ENCODE peak calls at places on chromosomes 1 and 21, in seven cellular contexts. N, K, A, P, X, B and T are unnamed samples.

GRCh38 chr1:116673935-116674630 is 6.5 kb upstream of the IGSF3 start:
- DNase-seq in N (no peak), A (no peak), P (no peak), X (no peak), B (no peak), K (no peak), T (no peak)

GRCh38 chr1:209889077-209889418 is 49.0 kb upstream of the SYT14 start:
- DNase-seq in B (no peak), N (no peak), A (no peak), X (no peak), P (no peak), K (no peak), T (no peak)

GRCh38 chr1:3219005-3219724 is 150.2 kb downstream of the PRDM16 start:
- DNase-seq in B (no peak), N (no peak), X (peak), P (peak), K (peak), A (no peak), T (peak)

GRCh38 chr1:206554201-206554600 is 46.9 kb downstream of the RASSF5 start:
- DNase-seq in N (no peak), P (no peak), B (no peak), K (no peak), X (no peak), A (no peak), T (no peak)

GRCh38 chr1:9371391-9371935 is 78.8 kb downstream of the SPSB1 start:
- DNase-seq in N (no peak), K (no peak), X (no peak), P (peak), A (no peak), B (peak), T (peak)

GRCh38 chr1:74717626-74718025 is 15.2 kb downstream of the CRYZ start:
- DNase-seq in A (no peak), B (no peak), K (no peak), P (no peak), N (no peak), X (no peak), T (no peak)

GRCh38 chr21:45539796-45540600 is 2.2 kb downstream of the SLC19A1 start:
- DNase-seq in B (no peak), N (no peak), A (no peak), X (no peak), K (no peak), P (no peak), T (no peak)

GRCh38 chr1:59549067-59549837 is 252.4 kb downstream of the FGGY start:
- DNase-seq in B (no peak), X (no peak), N (no peak), P (no peak), A (no peak), K (no peak), T (no peak)

GRCh38 chr21:22200378-22201092 is 1202.3 kb downstream of the NCAM2 start:
- DNase-seq in N (no peak), K (no peak), P (peak), B (no peak), X (no peak), A (no peak), T (no peak)

GRCh38 chr1:91647061-91647460 is 146.4 kb downstream of the CDC7 start:
- DNase-seq in X (no peak), B (no peak), N (no peak), K (no peak), A (no peak), P (no peak), T (no peak)

GRCh38 chr1:185539277-185539943 is 194.8 kb upstream of the HMCN1 start:
- DNase-seq in X (no peak), P (no peak), A (no peak), N (no peak), K (no peak), B (no peak), T (peak)

GRCh38 chr1:57404914-57405313 is 18.9 kb downstream of the DAB1 start:
- DNase-seq in N (no peak), X (no peak), K (no peak), A (no peak), B (no peak), P (no peak), T (peak)

GRCh38 chr1:204334455-204334854 is 25.3 kb downstream of the PLEKHA6 start:
- DNase-seq in B (no peak), A (no peak), P (no peak), K (no peak), X (no peak), N (no peak), T (no peak)

GRCh38 chr1:174775621-174776020 is 224.1 kb upstream of the CACYBP start:
- DNase-seq in P (no peak), B (no peak), A (no peak), N (no peak), K (no peak), X (no peak), T (peak)

GRCh38 chr1:234545512-234546386 is 64.2 kb downstream of the IRF2BP2 start:
- DNase-seq in P (no peak), X (no peak), B (peak), N (no peak), K (no peak), A (no peak), T (no peak)

GRCh38 chr1:167467126-167467725 is 51.1 kb downstream of the CD247 start:
- DNase-seq in P (no peak), N (no peak), A (no peak), K (no peak), X (no peak), B (no peak), T (no peak)

GRCh38 chr1:145994391-145995120 is 1.8 kb downstream of the TXNIP start:
- DNase-seq in A (no peak), B (peak), P (no peak), N (no peak), X (no peak), K (no peak), T (no peak)

GRCh38 chr1:228405200-228405978 is 1.2 kb downstream of the TRIM11 start:
- DNase-seq in A (peak), X (no peak), N (no peak), K (no peak), B (no peak), P (no peak), T (peak)

GRCh38 chr1:155859881-155860841 is 794 bp downstream of the SYT11 start:
- DNase-seq in B (peak), K (peak), A (peak), P (peak), X (no peak), N (no peak), T (peak)

DNA sequence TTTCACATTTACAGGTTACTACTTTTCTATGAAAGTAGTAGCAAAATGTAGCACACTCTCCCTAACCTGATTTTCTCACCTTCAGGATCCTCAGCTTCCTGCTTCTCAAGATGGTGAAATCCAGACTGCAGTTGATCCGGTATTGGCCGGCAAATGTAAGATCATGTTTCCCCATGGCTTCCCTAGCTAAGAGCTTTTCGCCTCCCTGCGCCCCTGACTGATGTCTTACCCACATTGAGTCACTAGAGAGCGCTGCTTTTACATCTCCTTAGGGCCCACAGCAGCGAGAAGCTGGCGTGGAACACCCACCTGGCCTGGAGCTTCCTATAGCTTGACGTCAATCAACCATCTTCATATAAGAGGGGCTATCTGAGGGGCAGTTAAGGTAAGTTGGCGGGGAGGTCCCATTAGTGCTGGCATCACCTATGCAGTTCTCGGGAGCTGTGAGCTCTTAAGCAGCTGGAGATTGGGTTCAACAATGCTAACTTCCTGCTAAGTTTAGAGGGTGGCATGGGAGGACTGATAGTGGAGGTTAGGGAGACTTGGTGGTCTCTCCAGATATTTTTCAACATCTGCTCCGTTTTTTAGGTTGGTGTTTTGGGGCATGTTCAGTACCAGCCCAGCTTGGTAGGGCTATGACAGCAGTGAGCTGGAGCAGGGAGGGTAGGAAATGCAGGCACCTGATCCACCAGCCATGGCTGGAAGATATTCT is 5.5 kb downstream of the PTPN7 start:
- DNase-seq in P (peak), X (peak), B (no peak), N (no peak), A (peak), K (peak), T (peak)
- TF ChIP-seq CTCF in P (peak), X (peak), B (no peak), N (peak), A (peak), K (peak), T (peak)

GRCh38 chr1:218330043-218330623 is 15.0 kb upstream of the TGFB2 start:
- DNase-seq in K (no peak), N (no peak), B (no peak), P (peak), X (peak), A (peak), T (peak)
- H3K4me3 ChIP-seq in K (no peak), N (no peak), B (no peak), P (no peak), X (no peak), A (no peak), T (no peak)

GRCh38 chr1:109061183-109061582 is 14.6 kb downstream of the TAF13 start:
- DNase-seq in K (no peak), X (no peak), B (no peak), N (no peak), A (no peak), P (no peak), T (no peak)
- TF ChIP-seq CTCF in K (no peak), X (no peak), B (no peak), N (no peak), A (no peak), P (no peak), T (no peak)

DNA sequence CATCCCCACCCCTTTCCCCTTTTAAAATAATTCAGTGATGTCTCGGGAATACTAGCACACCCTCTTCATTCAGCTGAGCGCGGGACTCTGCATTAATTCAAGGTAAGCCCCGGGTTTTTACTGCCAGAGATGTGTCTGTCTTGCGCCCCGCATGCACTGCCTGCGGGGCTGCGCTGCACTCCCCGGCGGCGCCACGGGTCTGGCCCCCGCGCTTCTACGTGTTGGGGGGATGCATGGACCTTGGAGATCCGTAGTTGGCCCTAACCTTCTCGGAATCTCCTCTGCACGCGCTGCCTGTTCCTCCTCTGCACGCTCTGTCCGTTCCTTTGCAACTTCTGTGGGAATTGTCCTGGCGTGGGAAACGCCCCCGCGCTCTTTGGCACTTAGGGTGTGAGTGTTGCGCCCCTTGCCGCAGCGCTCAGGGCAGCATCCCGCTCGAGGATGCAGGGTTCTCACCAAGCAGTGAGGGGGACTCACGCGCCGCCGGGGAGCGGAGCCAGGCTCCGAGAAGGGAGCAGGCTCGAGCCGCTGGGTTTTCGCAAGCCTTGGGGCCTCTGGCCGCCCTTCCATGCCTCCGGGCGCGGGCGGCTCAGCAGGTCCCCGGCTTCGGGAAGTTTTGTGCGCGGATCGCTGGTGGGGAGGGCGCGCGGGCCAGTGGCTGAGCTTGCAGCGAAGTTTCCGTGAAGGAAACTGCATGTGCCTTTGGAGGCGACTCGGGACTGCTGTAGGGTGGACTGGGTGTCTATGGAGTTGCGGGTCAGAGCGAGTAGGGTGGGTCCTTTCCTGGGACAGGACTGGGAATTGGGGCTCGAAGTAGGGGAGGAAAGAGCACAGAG is 165.1 kb upstream of the CACNA1E start:
- DNase-seq in A (no peak), X (no peak), P (no peak), B (no peak), N (no peak), K (no peak), T (no peak)
- H3K4me3 ChIP-seq in A (no peak), X (no peak), P (no peak), B (no peak), N (no peak), K (no peak), T (no peak)

GRCh38 chr1:77030401-77031100 is 163.3 kb downstream of the ST6GALNAC5 start:
- DNase-seq in K (no peak), N (no peak), P (no peak), X (no peak), A (no peak), B (no peak), T (no peak)

GRCh38 chr1:77027916-77028315 is 160.6 kb downstream of the ST6GALNAC5 start:
- DNase-seq in B (no peak), A (no peak), N (no peak), K (no peak), X (no peak), P (no peak), T (no peak)

GRCh38 chr1:77026640-77027039 is 159.4 kb downstream of the ST6GALNAC5 start:
- DNase-seq in X (no peak), N (no peak), K (no peak), B (no peak), P (no peak), A (no peak), T (no peak)

GRCh38 chr1:77026126-77026525 is 158.8 kb downstream of the ST6GALNAC5 start:
- DNase-seq in N (no peak), K (no peak), A (no peak), B (no peak), X (no peak), P (no peak), T (no peak)

GRCh38 chr1:77031101-77031662 is 163.9 kb downstream of the ST6GALNAC5 start:
- DNase-seq in X (peak), K (no peak), B (no peak), P (peak), N (no peak), A (no peak), T (peak)
- TF ChIP-seq CTCF in X (no peak), K (no peak), B (no peak), P (no peak), N (no peak), A (no peak), T (peak)

GRCh38 chr1:151399890-151400235 is 490 bp downstream of the PSMB4 start:
- DNase-seq in K (no peak), B (peak), P (peak), A (peak), N (no peak), X (no peak), T (peak)

GRCh38 chr1:151401860-151402259 is 2.5 kb downstream of the PSMB4 start:
- DNase-seq in P (no peak), K (no peak), B (no peak), N (no peak), X (no peak), A (no peak), T (no peak)

GRCh38 chr1:151402764-151403163 is 3.4 kb downstream of the PSMB4 start:
- DNase-seq in N (no peak), K (no peak), P (no peak), B (no peak), A (no peak), X (no peak), T (no peak)

GRCh38 chr1:151403612-151404011 is 4.2 kb downstream of the PSMB4 start:
- DNase-seq in X (no peak), A (no peak), B (no peak), K (no peak), N (no peak), P (no peak), T (no peak)

GRCh38 chr1:151401125-151401788 is 1.9 kb downstream of the PSMB4 start:
- DNase-seq in N (no peak), P (peak), A (no peak), B (no peak), X (no peak), K (no peak), T (peak)
- H3K4me3 ChIP-seq in N (no peak), P (no peak), A (peak), B (no peak), X (peak), K (no peak), T (no peak)

DNA sequence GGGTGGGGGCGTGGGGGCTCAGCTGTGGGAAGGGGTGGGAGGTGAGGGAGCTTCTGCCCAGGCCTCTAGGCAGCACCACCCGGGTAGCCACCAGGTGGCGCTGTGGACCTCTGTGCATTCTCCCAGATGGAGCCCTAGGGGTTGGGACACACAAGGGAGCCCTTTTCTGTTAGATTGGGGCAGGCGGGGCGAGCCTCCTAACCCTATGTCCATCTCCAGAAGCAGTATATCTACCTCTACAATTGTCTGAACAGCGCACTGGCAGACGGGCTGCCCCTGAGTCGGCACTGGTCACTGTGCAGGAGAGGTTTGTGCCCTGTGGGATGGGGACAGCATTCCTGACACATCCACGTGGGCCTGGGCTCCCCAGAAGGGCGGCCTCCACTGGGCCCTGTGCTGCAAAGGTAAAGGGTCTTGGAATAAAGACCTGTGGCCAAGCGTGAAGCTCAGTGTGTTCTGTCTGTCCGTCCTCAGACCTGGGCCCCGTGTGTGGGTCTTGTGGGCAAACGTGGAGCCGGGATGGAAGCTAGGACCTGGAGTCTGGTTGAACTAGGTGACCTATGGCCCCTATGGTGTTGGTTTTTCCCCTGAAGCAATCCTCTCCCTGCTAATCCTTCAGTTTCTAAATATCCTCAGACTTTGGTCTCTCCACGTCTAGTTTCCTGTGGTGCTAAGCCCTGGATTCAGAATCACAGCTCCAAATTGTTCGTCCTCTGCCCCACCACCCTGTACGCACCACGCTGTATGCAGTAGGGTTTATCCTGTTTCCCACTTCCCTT is 4.4 kb upstream of the LGR6 start:
- DNase-seq in X (peak), A (peak), N (no peak), B (peak), P (peak), K (peak), T (peak)
- TF ChIP-seq CTCF in X (peak), A (peak), N (peak), B (peak), P (peak), K (peak), T (peak)

DNA sequence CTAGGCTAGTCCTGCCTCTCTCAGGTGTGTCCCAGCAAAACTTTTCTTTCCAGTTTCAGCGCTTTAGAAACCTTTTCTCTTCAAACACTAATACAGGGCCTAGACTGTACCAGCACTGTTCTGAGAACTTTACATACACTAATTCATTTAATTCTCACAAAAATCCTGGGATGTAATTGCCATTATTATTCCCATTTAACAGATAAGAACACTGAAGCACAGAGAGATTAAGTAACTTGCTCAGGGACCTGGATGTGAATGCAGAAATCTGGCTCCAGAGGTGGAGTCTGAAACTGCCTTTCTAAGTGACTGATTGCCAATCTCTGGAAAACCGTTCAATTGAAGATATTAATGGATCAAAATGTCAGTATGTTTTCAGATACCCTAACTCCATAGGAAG is 849 bp upstream of the UCK2 start:
- DNase-seq in B (no peak), A (no peak), N (no peak), P (no peak), X (no peak), K (no peak), T (no peak)
- H3K4me3 ChIP-seq in B (no peak), A (peak), N (no peak), P (no peak), X (peak), K (peak), T (peak)

GRCh38 chr1:180571832-180572636 is 13.3 kb downstream of the OVAAL start:
- DNase-seq in A (no peak), B (no peak), N (no peak), P (no peak), X (no peak), K (no peak), T (no peak)

GRCh38 chr1:180568211-180568610 is 9.4 kb downstream of the OVAAL start:
- DNase-seq in N (no peak), A (no peak), P (no peak), K (no peak), B (no peak), X (no peak), T (no peak)

GRCh38 chr1:180567664-180568063 is 8.9 kb downstream of the OVAAL start:
- DNase-seq in B (no peak), P (no peak), A (no peak), X (no peak), N (no peak), K (no peak), T (peak)

GRCh38 chr1:180572745-180573144 is 14.0 kb downstream of the OVAAL start:
- DNase-seq in P (no peak), N (no peak), K (no peak), X (no peak), A (no peak), B (no peak), T (no peak)

GRCh38 chr1:180571060-180571831 is 12.5 kb downstream of the OVAAL start:
- DNase-seq in B (no peak), P (no peak), K (no peak), N (no peak), X (no peak), A (no peak), T (peak)
- TF ChIP-seq CTCF in B (no peak), P (no peak), K (no peak), N (no peak), X (no peak), A (no peak), T (no peak)